ENCODE peak calls at places on chromosomes 5 and 9, in nine cellular contexts. N is thoracic aorta, K is cardiac muscle cell, V is progenitor cell of endocrine pancreas, D is tibial nerve, U is brain microvascular endothelial cell, I is astrocyte of the spinal cord, Y is AG09319, G is H9. T is an unnamed sample.

GRCh38 chr5:134637106-134637721 is 4.6 kb upstream of the SAR1B start:
- DNase-seq in G (no peak), Y (no peak), V (no peak), D (no peak), I (no peak), U (no peak), N (no peak), K (no peak), T (no peak)

GRCh38 chr5:1538276-1538675 is 14.5 kb upstream of the LPCAT1 start:
- DNase-seq in Y (no peak), V (no peak), U (no peak), D (no peak), G (no peak), K (no peak), I (no peak), N (no peak), T (peak)

GRCh38 chr9:8489845-8490244 is 690.3 kb upstream of the DMAC1 start:
- DNase-seq in K (no peak), N (no peak), I (no peak), U (no peak), D (no peak), V (no peak), Y (no peak), G (no peak), T (no peak)

GRCh38 chr9:112086627-112087026 is 88.5 kb downstream of the SUSD1 start:
- DNase-seq in Y (no peak), I (peak), D (no peak), U (no peak), V (no peak), N (no peak), G (no peak), K (no peak), T (no peak)

GRCh38 chr5:100731768-100732167 is 171.3 kb downstream of the ST8SIA4 start:
- DNase-seq in V (no peak), U (no peak), D (no peak), K (no peak), G (no peak), Y (no peak), I (peak), N (no peak), T (no peak)

GRCh38 chr5:153630546-153630945 is 140.1 kb downstream of the GRIA1 start:
- DNase-seq in G (no peak), K (no peak), D (no peak), N (no peak), V (no peak), U (no peak), Y (no peak), I (no peak), T (no peak)

GRCh38 chr5:102380174-102380573 is 84.1 kb upstream of the SLCO4C1 start:
- DNase-seq in Y (no peak), V (no peak), U (no peak), I (no peak), G (no peak), K (no peak), N (no peak), D (no peak), T (no peak)

GRCh38 chr9:134552349-134552990 is 89.1 kb upstream of the COL5A1 start:
- DNase-seq in D (no peak), I (no peak), G (no peak), N (no peak), K (no peak), Y (no peak), U (no peak), V (no peak), T (no peak)

GRCh38 chr5:107671742-107672211 is 1.0 kb upstream of the EFNA5 start:
- DNase-seq in U (peak), V (no peak), D (no peak), N (no peak), K (peak), I (peak), Y (no peak), G (peak), T (no peak)

DNA sequence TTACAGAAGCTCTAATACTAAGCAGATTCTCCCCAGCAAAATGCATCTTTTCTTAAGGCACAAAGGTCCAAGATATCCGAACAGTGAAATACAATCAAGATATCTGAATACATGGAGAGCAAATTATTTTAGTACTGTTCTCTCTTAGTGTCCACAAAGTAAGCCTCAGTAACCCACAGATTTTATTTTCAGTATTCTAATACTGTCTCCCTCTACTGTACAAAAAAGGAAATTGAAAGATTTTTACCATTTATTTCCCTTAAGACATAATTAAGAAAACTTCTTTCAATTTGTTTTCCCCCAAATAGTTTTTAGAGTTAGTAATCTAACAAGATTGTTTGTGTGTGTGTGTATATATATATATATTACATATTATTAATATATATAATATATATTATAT is 24.7 kb upstream of the NOL6 start:
- DNase-seq in G (no peak), Y (no peak), D (no peak), K (no peak), N (no peak), U (no peak), I (peak), V (no peak), T (no peak)
- TF ChIP-seq CTCF in G (peak), Y (peak), D (no peak), K (peak), N (no peak), U (no peak), I (no peak), V (peak), T (peak)

GRCh38 chr5:41754857-41755256 is 115.4 kb downstream of the OXCT1 start:
- DNase-seq in V (no peak), U (no peak), K (no peak), G (no peak), I (no peak), D (no peak), N (no peak), Y (no peak), T (no peak)
- TF ChIP-seq CTCF in V (peak), U (no peak), K (no peak), G (peak), I (no peak), D (no peak), N (no peak), Y (peak), T (peak)

GRCh38 chr9:136454026-136454796 is 14.6 kb upstream of the INPP5E start:
- DNase-seq in D (no peak), Y (no peak), G (no peak), K (no peak), U (no peak), N (no peak), I (no peak), V (no peak), T (no peak)

GRCh38 chr9:136448655-136449054 is 9.0 kb upstream of the INPP5E start:
- DNase-seq in G (no peak), K (no peak), V (no peak), N (no peak), I (no peak), Y (no peak), D (no peak), U (no peak), T (no peak)

GRCh38 chr9:136453326-136453725 is 13.7 kb upstream of the INPP5E start:
- DNase-seq in V (no peak), N (no peak), Y (no peak), G (no peak), I (no peak), K (no peak), U (no peak), D (no peak), T (no peak)

GRCh38 chr9:136455043-136456002 is 15.7 kb upstream of the INPP5E start:
- DNase-seq in G (no peak), V (no peak), U (no peak), Y (no peak), I (no peak), D (no peak), N (no peak), K (no peak), T (no peak)

DNA sequence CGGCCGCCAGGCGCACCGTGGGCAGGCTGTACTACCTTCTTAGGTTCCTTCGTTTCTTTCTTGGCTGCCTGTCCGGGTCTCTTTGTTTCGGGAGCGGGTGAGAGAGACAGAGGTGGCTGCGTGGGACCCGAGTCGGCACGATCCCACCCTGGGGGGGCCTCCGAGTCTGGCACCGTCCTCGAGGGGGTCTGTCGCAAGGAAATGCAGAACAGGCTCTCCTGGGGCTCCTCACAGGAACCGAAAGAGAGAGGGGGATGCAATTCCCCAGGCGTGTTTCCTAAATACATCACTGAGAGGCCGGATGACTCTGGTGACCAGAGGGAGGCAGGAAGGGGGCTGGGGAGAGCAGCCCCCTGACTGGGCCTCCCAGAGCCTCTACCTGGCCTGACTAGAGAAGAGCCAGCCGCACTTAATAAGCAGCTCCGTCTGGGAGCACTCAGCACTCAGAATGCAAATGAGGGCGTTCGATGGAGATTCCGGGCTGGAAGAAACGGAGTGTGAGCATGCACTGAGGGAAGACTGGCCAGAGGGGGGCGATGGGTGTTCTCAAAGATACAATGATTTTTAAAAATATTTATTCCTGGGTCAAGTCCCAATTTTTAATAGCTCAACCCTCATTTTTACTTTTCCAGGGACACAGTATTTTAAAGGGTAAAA is 11.7 kb upstream of the INPP5E start:
- DNase-seq in D (no peak), G (no peak), Y (no peak), U (no peak), I (no peak), V (no peak), N (no peak), K (peak), T (no peak)
- TF ChIP-seq CTCF in D (no peak), G (peak), Y (no peak), U (peak), I (peak), V (no peak), N (no peak), K (no peak), T (no peak)

GRCh38 chr9:132630811-132631210 is 39.0 kb downstream of the DDX31 start:
- DNase-seq in N (no peak), G (no peak), V (no peak), Y (no peak), D (no peak), U (no peak), K (no peak), I (no peak), T (no peak)

GRCh38 chr9:132627594-132627993 is 42.2 kb downstream of the DDX31 start:
- DNase-seq in K (no peak), U (no peak), N (no peak), D (no peak), Y (no peak), I (no peak), G (no peak), V (no peak), T (no peak)

GRCh38 chr9:132630116-132630515 is 39.7 kb downstream of the DDX31 start:
- DNase-seq in Y (no peak), I (no peak), N (no peak), K (no peak), U (no peak), G (no peak), V (no peak), D (no peak), T (no peak)

GRCh38 chr9:132627120-132627519 is 42.7 kb downstream of the DDX31 start:
- DNase-seq in I (no peak), V (no peak), U (no peak), D (no peak), K (no peak), G (no peak), Y (no peak), N (no peak), T (no peak)

GRCh38 chr9:132628746-132629145 is 41.0 kb downstream of the DDX31 start:
- DNase-seq in K (no peak), Y (no peak), U (no peak), D (no peak), V (no peak), G (no peak), I (no peak), N (no peak), T (no peak)
- TF ChIP-seq CTCF in K (no peak), Y (no peak), U (no peak), D (no peak), V (no peak), G (no peak), I (no peak), N (no peak), T (no peak)

DNA sequence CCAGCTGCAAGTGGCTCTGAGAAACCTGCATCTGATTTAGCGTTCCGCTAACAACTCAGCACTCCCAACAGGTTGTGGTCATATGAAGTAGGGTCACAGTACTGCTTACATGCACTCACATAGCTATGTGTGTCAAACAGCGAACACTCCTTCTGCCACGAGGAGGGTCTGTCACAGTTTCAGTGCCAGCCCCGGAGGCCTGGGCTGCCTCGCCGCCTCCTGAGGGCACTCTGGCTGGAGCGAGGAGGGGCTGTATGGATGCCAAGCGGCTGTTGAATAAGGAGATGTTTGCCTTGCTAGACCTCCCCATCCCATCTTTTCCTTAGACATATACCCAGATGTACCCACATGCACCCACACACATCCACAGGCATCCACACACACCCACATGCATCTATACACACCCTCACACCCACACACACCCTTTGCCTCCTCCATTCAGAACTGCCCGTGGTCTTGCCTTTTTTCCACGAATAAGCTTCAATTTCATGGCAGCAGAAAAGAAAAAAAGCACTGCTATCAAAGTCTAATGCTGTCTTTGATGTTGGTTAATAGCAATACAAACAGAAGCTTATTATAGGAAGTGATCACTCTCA is 95.7 kb downstream of the HSD17B3 start:
- DNase-seq in V (no peak), N (no peak), D (no peak), Y (no peak), K (no peak), U (no peak), I (no peak), G (no peak), T (no peak)
- TF ChIP-seq CTCF in V (no peak), N (no peak), D (no peak), Y (no peak), K (no peak), U (no peak), I (no peak), G (no peak), T (no peak)

DNA sequence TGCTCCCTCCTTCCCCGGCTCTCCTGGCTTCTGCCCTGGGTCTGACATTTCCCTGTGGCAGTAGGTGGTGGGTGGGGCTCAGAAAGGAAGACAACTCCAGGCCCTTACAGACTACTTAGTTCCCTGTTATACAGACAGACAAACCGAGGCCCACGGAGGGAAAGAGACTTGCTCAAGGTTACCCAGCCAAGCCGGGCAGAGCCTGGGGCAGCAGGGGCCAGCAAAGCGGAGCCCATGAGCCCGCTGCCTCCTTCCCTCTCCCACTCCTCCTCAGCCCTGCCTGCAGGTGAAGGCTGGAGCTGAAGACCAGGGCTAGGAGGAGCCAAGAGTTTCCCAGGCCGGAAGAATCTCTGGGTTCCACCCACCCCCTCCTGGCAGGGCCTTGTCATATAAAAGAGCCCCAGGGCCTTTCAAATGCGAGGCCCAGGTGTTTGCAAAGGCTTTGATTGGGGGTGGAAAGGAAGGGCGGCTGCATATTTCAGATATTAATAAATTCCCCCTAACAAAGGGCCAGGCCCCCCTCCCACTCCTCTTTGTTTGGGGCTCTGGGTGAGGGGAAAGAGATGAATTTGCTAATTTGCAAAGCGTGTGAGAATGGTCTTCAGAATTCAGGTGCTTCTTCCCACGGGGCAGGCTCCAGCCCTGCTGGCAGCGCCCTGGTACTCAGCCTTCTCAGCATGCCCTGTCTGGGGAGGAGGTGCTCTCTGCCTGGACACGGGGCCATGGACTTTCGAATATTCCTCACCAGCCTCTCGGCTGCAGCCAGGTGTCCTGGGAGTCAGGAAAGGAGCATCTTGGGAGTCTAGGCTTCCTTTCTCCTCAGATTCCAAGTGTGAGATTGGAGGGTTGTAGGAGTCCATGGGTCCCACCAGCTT is 21.5 kb downstream of the SLC6A7 start:
- DNase-seq in V (no peak), Y (no peak), N (no peak), G (peak), K (no peak), I (no peak), D (no peak), U (no peak), T (no peak)
- TF ChIP-seq CTCF in V (no peak), Y (no peak), N (no peak), G (no peak), K (no peak), I (no peak), D (no peak), U (no peak), T (no peak)

DNA sequence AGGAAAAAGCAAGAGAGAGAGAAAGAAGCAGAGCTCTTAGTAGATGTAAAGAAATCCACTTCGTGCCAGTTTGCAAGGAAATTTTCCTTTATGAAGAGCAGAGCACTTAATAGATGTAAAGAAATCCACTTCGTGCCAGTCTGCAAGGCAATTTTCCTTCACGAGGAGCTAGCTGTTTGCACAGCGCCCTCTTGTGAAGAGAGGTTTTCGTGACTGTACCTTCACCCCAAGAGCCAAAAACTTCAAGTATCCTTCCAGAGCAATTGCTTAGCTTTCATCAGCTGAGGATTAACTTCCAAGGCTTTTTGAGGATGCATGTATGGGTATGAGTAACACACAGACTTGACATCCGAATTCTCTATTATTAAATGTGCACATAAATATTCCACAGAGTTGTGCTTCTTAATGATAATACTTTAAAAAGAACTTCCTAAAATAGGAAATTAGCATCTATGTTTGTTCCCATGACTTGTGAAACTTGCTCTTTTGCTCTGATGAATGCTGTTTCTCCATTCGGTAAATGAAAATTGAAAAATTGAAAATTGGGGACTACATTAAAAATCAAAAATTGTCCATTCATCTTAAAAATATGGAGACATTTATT is 525.6 kb downstream of the PDE4D start:
- DNase-seq in Y (peak), I (peak), D (peak), G (peak), U (peak), N (no peak), V (peak), K (peak), T (no peak)
- TF ChIP-seq CTCF in Y (peak), I (peak), D (peak), G (peak), U (peak), N (peak), V (peak), K (peak), T (peak)

GRCh38 chr9:126009047-126009446 is 261.9 kb downstream of the PBX3 start:
- DNase-seq in Y (no peak), K (no peak), V (no peak), G (no peak), D (no peak), I (no peak), N (no peak), U (no peak), T (no peak)
- TF ChIP-seq CTCF in Y (no peak), K (peak), V (no peak), G (peak), D (no peak), I (peak), N (no peak), U (peak), T (no peak)